ENCODE peak calls at places on chromosomes 13 and 19, in seven cellular contexts. X is heart left ventricle; H is effector memory CD4-positive, alpha-beta T cell; C is OCI-LY7; I is mesendoderm; A is RWPE2; G is cardiac muscle cell. Z is an unnamed sample.

GRCh38 chr19:18282788-18283141 is 1.3 kb upstream of the JUND start:
- DNase-seq in X (no peak), H (no peak), C (no peak), I (peak; percentile 18), A (no peak), G (no peak), Z (no peak)

GRCh38 chr13:29884671-29885424 is 34.4 kb upstream of the UBL3 start:
- DNase-seq in X (no peak), H (no peak), C (no peak), I (peak; percentile 90), A (no peak), G (no peak), Z (no peak)

GRCh38 chr19:3398114-3398899 is 31.9 kb downstream of the NFIC start:
- DNase-seq in X (peak; percentile 86), H (no peak), C (no peak), I (peak; percentile 39), A (no peak), G (peak; percentile 58), Z (no peak)

GRCh38 chr13:30870049-30870884 is 35.8 kb upstream of the MEDAG start:
- DNase-seq in X (peak; percentile 63), H (no peak), C (peak; percentile 77), I (peak; percentile 93), A (no peak), G (no peak), Z (peak; percentile 46)

GRCh38 chr13:23986619-23987018 is 89.3 kb upstream of the C1QTNF9B start:
- DNase-seq in X (no peak), H (no peak), C (no peak), I (peak; percentile 28), A (no peak), G (no peak), Z (no peak)

GRCh38 chr13:28753208-28753892 is 34.6 kb upstream of the SLC46A3 start:
- DNase-seq in X (peak; percentile 54), H (no peak), C (no peak), I (peak; percentile 97), A (no peak), G (peak; percentile 52), Z (peak; percentile 92)

GRCh38 chr19:2360876-2361232 is 789 bp downstream of the TMPRSS9 start:
- DNase-seq in X (no peak), H (no peak), C (no peak), I (no peak), A (no peak), G (no peak), Z (no peak)

GRCh38 chr13:41352935-41353801 is 42.1 kb downstream of the NAA16 start:
- DNase-seq in X (no peak), H (peak; percentile 38), C (peak; percentile 63), I (peak; percentile 79), A (no peak), G (peak; percentile 28), Z (peak; percentile 71)

GRCh38 chr13:99028890-99029289 is 51.0 kb upstream of the DOCK9 start:
- DNase-seq in X (no peak), H (peak; percentile 17), C (peak; percentile 45), I (peak; percentile 80), A (no peak), G (no peak), Z (no peak)

GRCh38 chr13:87089391-87089790 is 581.8 kb upstream of the SLITRK5 start:
- DNase-seq in X (no peak), H (no peak), C (no peak), I (peak; percentile 48), A (no peak), G (no peak), Z (peak; percentile 47)

GRCh38 chr19:39941615-39942507 is 7.4 kb upstream of the FCGBP start:
- DNase-seq in X (no peak), H (peak; percentile 58), C (peak; percentile 81), I (no peak), A (no peak), G (no peak), Z (peak; percentile 16)

GRCh38 chr13:103539265-103539664 is 473.0 kb upstream of the SLC10A2 start:
- DNase-seq in X (no peak), H (no peak), C (no peak), I (peak; percentile 84), A (no peak), G (peak; percentile 75), Z (no peak)

GRCh38 chr13:62300021-62300420 is 884.4 kb upstream of the PCDH20 start:
- DNase-seq in X (no peak), H (no peak), C (no peak), I (peak; percentile 56), A (no peak), G (no peak), Z (no peak)

DNA sequence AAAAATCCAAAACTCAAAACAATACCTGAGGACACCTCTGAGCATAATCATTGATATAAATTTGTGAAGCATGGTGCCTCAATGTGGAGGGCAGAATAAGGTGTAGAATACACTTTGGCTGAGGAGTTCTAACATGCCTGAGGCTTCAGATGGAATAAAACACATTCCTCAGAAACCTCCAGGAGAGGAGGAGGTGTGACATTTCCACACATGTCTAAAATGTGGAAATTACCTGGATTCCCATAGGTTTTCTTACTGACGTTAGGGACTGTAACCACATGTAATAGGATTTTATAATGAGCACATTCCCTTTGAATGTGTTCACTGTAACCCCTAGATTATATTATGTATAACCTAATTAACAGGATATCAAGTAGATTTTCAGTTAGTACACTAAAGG is 226.1 kb downstream of the TDRD3 start:
- DNase-seq in X (no peak), H (no peak), C (no peak), I (no peak), A (no peak), G (no peak), Z (no peak)
- H3K27ac ChIP-seq in X (no peak overlapping the region), H (no peak overlapping the region), C (no peak overlapping the region), I (no peak overlapping the region), A (no peak overlapping the region), G (no peak overlapping the region), Z (no peak overlapping the region)

GRCh38 chr13:31965361-31966066 is 66.1 kb upstream of the FRY start:
- DNase-seq in X (no peak), H (no peak), C (no peak), I (no peak), A (no peak), G (no peak), Z (no peak)
- H3K27ac ChIP-seq in X (peak overlapping the region; percentile 44), H (no peak overlapping the region), C (no peak overlapping the region), I (no peak overlapping the region), A (no peak overlapping the region), G (no peak overlapping the region), Z (no peak overlapping the region)

GRCh38 chr19:1094655-1094977 is 559 bp downstream of the POLR2E start:
- DNase-seq in X (no peak), H (no peak), C (no peak), I (no peak), A (peak; percentile 47), G (no peak), Z (no peak)

GRCh38 chr19:1094978-1095701 is at the start of gene POLR2E:
- DNase-seq in X (peak; percentile 100), H (peak; percentile 99), C (peak; percentile 99), I (peak; percentile 98), A (peak; percentile 95), G (peak; percentile 99), Z (peak; percentile 96)

GRCh38 chr19:1101337-1101698 is 2.5 kb upstream of the GPX4 start:
- DNase-seq in X (peak; percentile 73), H (no peak), C (peak; percentile 50), I (peak; percentile 50), A (no peak), G (no peak), Z (no peak)

GRCh38 chr19:1098177-1099051 is 3.2 kb upstream of the POLR2E start:
- DNase-seq in X (no peak), H (no peak), C (no peak), I (no peak), A (peak; percentile 75), G (no peak), Z (peak; percentile 85)

GRCh38 chr19:1097810-1098176 is 2.6 kb upstream of the POLR2E start:
- DNase-seq in X (no peak), H (no peak), C (no peak), I (no peak), A (no peak), G (no peak), Z (no peak)
- H3K27ac ChIP-seq in X (no peak overlapping the region), H (no peak overlapping the region), C (no peak overlapping the region), I (no peak overlapping the region), A (peak overlapping the region; percentile 62), G (peak overlapping the region; percentile 30), Z (peak overlapping the region; percentile 93)

DNA sequence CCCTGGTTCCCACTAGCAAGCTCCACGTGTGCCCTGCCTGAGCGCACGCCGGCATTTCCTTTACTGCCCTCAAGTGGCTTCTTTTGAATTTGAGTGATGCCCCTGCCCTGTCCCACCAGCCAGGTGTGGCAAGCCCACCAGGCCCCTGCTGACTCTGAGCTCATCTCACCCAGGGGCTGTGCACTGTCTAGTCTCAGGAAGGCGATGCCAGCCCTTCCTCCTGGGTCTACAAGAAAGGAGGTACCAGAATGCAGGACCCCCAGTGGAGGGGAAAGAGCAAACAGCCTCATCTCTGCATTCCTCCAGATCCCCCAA is 17.3 kb upstream of the EPHX3 start:
- DNase-seq in X (no peak), H (no peak), C (no peak), I (no peak), A (no peak), G (no peak), Z (no peak)
- H3K27ac ChIP-seq in X (peak overlapping the region; percentile 97), H (no peak overlapping the region), C (no peak overlapping the region), I (no peak overlapping the region), A (peak overlapping the region; percentile 67), G (peak overlapping the region; percentile 66), Z (peak overlapping the region; percentile 35)

DNA sequence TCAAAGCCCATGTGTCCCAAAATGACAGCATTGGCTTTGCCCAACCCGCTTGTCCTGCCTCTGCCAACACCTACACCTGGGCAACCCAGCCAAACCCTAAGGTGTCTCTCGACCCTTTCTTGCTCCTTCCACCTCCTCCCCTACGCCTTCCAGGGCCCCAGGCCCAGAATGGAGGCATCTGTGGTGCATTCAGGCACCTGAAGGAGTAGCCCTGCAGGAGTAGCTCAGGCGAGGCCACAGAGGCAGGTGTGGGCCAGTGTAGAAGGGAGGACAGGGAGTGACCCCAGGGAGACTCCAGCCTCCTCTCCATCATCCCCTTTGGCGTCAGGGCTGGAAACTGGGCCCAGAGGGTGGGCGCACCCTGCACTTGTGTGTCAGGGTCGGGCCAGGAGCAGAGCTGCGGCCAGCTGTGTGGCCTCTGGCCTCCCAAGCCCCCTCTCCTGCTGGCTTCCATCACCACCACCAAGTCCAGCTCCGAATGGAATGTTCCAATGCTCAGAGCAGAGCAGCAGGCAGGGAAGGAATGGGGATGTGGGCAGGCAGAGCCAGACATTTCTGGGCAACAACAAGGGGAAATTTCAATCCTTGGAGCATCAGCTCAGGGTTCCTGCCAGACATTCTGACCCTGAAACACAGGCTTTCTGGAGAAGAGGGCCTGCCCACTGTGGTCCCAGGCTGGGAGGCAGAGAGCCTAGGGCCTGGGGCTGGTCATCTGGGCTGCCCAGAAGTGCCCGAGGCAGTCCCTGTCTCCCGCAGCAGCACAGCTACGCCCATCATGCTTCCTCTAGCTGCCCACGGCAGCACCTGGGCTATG is 16.4 kb downstream of the PLEKHF1 start:
- DNase-seq in X (no peak), H (no peak), C (no peak), I (no peak), A (no peak), G (no peak), Z (no peak)
- H3K27ac ChIP-seq in X (peak overlapping the region; percentile 29), H (no peak overlapping the region), C (no peak overlapping the region), I (no peak overlapping the region), A (no peak overlapping the region), G (no peak overlapping the region), Z (no peak overlapping the region)